ENCODE peak calls at places on chromosomes 6 and 20, in nine cellular contexts. R, I, Z, M, B, E, Y, P and L are unnamed samples.

GRCh38 chr6:74256387-74257180 is 560.6 kb downstream of the CD109 start:
- DNase-seq in R (no peak), I (no peak), Z (peak), M (no peak), B (no peak), E (no peak), Y (no peak), P (no peak), L (no peak)

GRCh38 chr6:127202676-127203075 is 64.0 kb upstream of the RNF146 start:
- DNase-seq in R (no peak), I (no peak), Z (no peak), M (no peak), B (no peak), E (no peak), Y (no peak), P (no peak), L (no peak)

GRCh38 chr6:168713013-168713412 is 272.0 kb downstream of the SMOC2 start:
- DNase-seq in R (no peak), I (no peak), Z (no peak), M (no peak), B (no peak), E (no peak), Y (no peak), P (no peak), L (no peak)

GRCh38 chr6:148451690-148452089 is 109.1 kb downstream of the SASH1 start:
- DNase-seq in R (no peak), I (no peak), Z (no peak), M (no peak), B (no peak), E (no peak), Y (no peak), P (no peak), L (no peak)

GRCh38 chr20:45588800-45589199 is 9.7 kb upstream of the WFDC8 start:
- DNase-seq in R (no peak), I (no peak), Z (no peak), M (no peak), B (no peak), E (no peak), Y (no peak), P (no peak), L (no peak)

GRCh38 chr20:23926941-23927872 is 47.7 kb upstream of the CST5 start:
- DNase-seq in R (no peak), I (no peak), Z (no peak), M (no peak), B (no peak), E (no peak), Y (no peak), P (no peak), L (no peak)

GRCh38 chr20:21102252-21102609 is 3.9 kb downstream of the LINC00237 start:
- DNase-seq in R (no peak), I (no peak), Z (no peak), M (no peak), B (no peak), E (no peak), Y (no peak), P (no peak), L (no peak)

GRCh38 chr6:44608175-44608574 is 220.7 kb downstream of the CDC5L start:
- DNase-seq in R (no peak), I (no peak), Z (no peak), M (no peak), B (no peak), E (no peak), Y (no peak), P (no peak), L (no peak)

GRCh38 chr20:64055893-64056638 is 6.6 kb upstream of the SOX18 start:
- DNase-seq in R (no peak), I (no peak), Z (peak), M (peak), B (no peak), E (no peak), Y (no peak), P (peak), L (no peak)

GRCh38 chr6:50819527-50819905 is 845 bp downstream of the TFAP2B start:
- DNase-seq in R (no peak), I (no peak), Z (no peak), M (no peak), B (no peak), E (no peak), Y (no peak), P (no peak), L (no peak)

GRCh38 chr6:14337157-14337556 is 219.6 kb downstream of the CD83 start:
- DNase-seq in R (no peak), I (no peak), Z (peak), M (no peak), B (no peak), E (no peak), Y (no peak), P (no peak), L (no peak)

GRCh38 chr6:25366785-25367657 is 87.8 kb downstream of the CARMIL1 start:
- DNase-seq in R (no peak), I (no peak), Z (no peak), M (no peak), B (no peak), E (no peak), Y (no peak), P (no peak), L (no peak)

GRCh38 chr20:1376007-1376406 is 16.8 kb downstream of the FKBP1A start:
- DNase-seq in R (no peak), I (no peak), Z (no peak), M (no peak), B (no peak), E (no peak), Y (no peak), P (no peak), L (no peak)

GRCh38 chr20:1377341-1377871 is 15.4 kb downstream of the FKBP1A start:
- DNase-seq in R (no peak), I (no peak), Z (no peak), M (peak), B (no peak), E (no peak), Y (no peak), P (no peak), L (no peak)

GRCh38 chr20:1376453-1377270 is 16.2 kb downstream of the FKBP1A start:
- DNase-seq in R (no peak), I (no peak), Z (no peak), M (peak), B (no peak), E (no peak), Y (no peak), P (no peak), L (no peak)

GRCh38 chr20:1375515-1375914 is 17.3 kb downstream of the FKBP1A start:
- DNase-seq in R (no peak), I (no peak), Z (peak), M (peak), B (no peak), E (no peak), Y (no peak), P (no peak), L (no peak)

GRCh38 chr20:1377984-1378742 is 14.7 kb downstream of the FKBP1A start:
- DNase-seq in R (no peak), I (no peak), Z (peak), M (peak), B (no peak), E (no peak), Y (no peak), P (no peak), L (no peak)
- H3K27ac ChIP-seq in R (no peak), I (no peak), Z (no peak), M (peak), B (no peak), E (no peak), Y (no peak), P (no peak), L (no peak)

DNA sequence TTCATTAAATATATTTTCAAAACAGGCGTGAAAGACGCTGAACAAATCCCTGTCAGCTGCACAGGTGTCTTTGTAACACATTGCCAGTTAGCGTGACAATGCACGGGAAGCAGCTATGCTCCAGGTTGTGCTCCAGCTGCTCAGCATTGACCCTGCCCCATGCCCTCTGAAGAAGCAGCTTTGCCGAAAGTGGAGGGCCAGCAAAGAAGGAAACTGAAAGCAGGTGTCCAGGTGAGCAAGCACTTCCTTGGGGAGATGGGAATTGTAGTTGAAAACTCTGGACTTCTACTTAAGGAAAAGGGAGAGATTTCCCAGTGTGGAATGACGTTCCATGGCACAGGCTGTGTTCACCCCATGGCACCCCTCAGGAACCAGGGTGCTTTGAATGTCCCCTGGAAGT is 125.7 kb downstream of the TTLL2 start:
- DNase-seq in R (no peak), I (no peak), Z (no peak), M (no peak), B (no peak), E (no peak), Y (no peak), P (no peak), L (no peak)
- TF ChIP-seq POLR2A in R (no peak), I (no peak), Z (no peak), M (no peak), B (no peak), E (no peak), Y (no peak), P (no peak), L (no peak)

GRCh38 chr6:46510656-46511055 is 19.4 kb upstream of the RCAN2 start:
- DNase-seq in R (no peak), I (no peak), Z (no peak), M (no peak), B (peak), E (no peak), Y (no peak), P (no peak), L (no peak)
- H3K27ac ChIP-seq in R (no peak), I (peak), Z (no peak), M (no peak), B (no peak), E (no peak), Y (peak), P (no peak), L (peak)

DNA sequence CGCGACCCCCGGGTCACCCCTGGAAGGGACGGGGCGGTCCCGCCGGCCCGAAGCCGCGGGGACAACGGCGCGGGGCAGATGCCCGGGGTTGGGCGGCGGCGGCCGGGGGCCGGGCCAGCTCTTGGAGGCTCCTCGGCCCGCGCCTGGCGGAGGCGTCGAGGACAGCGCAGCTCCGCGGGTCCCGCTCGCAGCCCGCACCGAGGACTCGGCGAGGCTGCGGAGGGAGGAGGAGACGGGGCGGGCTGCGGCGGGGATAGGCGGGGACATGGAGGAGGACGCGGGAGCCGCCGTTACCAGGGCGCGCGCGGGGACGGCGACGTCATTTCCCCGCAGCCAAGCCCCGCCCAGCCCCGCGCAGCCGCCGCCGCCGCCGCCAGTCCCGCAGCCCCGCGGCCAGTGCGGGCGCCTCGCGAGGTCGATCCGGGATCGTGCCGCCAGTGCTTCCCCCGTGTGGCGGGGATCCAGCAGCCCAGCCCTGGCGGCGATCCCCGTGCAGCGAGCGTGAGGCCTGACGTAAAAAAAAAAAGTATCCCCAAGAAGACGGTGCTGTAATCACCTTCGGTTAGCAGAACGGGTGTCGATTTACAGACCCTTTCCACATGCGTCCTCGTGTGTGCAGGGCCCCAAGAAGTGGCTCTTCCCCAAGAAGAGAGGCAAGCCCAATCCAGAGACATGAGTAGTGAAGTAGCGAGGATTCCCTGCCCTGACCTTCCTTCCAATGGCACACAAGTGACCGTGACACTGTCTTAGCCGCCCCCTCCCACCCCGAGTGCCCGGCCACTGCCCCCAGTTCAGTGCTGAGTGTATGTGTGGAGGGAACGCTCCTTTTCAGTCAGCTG is at the start of gene FAM184A:
- DNase-seq in R (peak), I (peak), Z (peak), M (peak), B (peak), E (peak), Y (peak), P (peak), L (peak)
- TF ChIP-seq POLR2A in R (no peak), I (no peak), Z (no peak), M (no peak), B (peak), E (no peak), Y (peak), P (peak), L (peak)

GRCh38 chr6:84916704-84917103 is 152.3 kb upstream of the TBX18 start:
- DNase-seq in R (no peak), I (no peak), Z (no peak), M (no peak), B (no peak), E (no peak), Y (no peak), P (no peak), L (no peak)

GRCh38 chr6:84910881-84911607 is 146.6 kb upstream of the TBX18 start:
- DNase-seq in R (no peak), I (no peak), Z (no peak), M (peak), B (no peak), E (no peak), Y (no peak), P (no peak), L (no peak)

GRCh38 chr6:84908304-84908904 is 144.0 kb upstream of the TBX18 start:
- DNase-seq in R (no peak), I (no peak), Z (no peak), M (no peak), B (no peak), E (no peak), Y (no peak), P (no peak), L (no peak)

GRCh38 chr6:84912472-84913143 is 148.2 kb upstream of the TBX18 start:
- DNase-seq in R (no peak), I (no peak), Z (no peak), M (no peak), B (no peak), E (no peak), Y (peak), P (no peak), L (no peak)
- H3K27ac ChIP-seq in R (no peak), I (no peak), Z (no peak), M (no peak), B (no peak), E (no peak), Y (no peak), P (no peak), L (no peak)

DNA sequence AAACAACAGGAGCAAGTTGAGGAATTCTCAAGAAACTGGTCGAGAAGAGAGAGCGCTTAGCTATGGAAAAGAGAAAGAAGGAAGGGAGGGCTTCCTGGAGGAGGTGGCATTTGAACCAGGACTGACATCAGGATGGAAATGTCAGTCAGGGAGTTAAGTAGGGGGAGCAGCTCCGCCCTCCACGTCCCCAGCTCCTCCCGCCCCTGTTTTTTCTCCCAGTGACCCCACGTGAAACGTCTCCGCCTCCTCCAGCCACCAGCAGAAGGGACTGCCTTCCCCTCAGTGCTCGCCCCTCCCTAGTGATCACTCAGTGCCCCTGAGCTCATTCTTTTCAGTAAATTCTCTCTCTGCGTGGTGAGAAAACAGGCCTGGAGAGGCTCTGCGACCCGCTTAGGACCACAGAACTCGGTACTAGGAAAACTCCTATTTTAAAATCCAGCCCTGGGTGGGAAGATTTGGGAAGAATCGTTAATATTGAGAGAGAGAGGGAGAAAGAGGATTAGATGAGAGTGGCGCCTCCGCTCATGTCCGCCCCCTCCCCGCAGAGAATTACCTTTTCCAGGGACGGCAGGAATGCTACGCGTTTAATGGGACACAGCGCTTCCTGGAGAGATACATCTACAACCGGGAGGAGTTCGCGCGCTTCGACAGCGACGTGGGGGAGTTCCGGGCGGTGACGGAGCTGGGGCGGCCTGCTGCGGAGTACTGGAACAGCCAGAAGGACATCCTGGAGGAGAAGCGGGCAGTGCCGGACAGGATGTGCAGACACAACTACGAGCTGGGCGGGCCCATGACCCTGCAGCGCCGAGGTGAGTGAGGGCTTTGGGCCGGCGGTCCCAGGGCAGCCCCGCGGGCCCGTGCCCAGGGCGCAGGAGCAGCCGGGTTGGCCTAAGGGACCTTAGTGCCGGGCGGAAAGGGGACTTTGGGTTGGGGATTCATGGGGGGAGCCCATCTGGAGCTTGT is 4.6 kb downstream of the HLA-DPB1 start:
- DNase-seq in R (no peak), I (no peak), Z (peak), M (peak), B (peak), E (no peak), Y (peak), P (peak), L (peak)
- TF ChIP-seq POLR2A in R (no peak), I (no peak), Z (no peak), M (no peak), B (no peak), E (no peak), Y (peak), P (no peak), L (peak)

GRCh38 chr20:50142812-50143211 is 10.7 kb downstream of the PEDS1 start:
- DNase-seq in R (no peak), I (no peak), Z (no peak), M (no peak), B (no peak), E (no peak), Y (no peak), P (no peak), L (no peak)
- H3K27ac ChIP-seq in R (no peak), I (no peak), Z (no peak), M (peak), B (no peak), E (peak), Y (no peak), P (no peak), L (peak)

GRCh38 chr20:50172347-50173013 is 18.1 kb upstream of the CEBPB start:
- DNase-seq in R (peak), I (peak), Z (peak), M (peak), B (peak), E (peak), Y (peak), P (no peak), L (peak)
- TF ChIP-seq POLR2A in R (no peak), I (peak), Z (peak), M (peak), B (peak), E (peak), Y (peak), P (no peak), L (peak)